ENCODE peak calls at places on chromosome 21, in nine cellular contexts. T is ovary, Q is left ventricle myocardium inferior, L is IMR-90, V is neural progenitor cell, D is right lobe of liver, R is colonic mucosa, W is stomach, U is thoracic aorta. H is an unnamed sample.

GRCh38 chr21:43268086-43268803 is 99.4 kb downstream of the CRYAA start:
- DNase-seq in L (no peak), R (no peak), T (no peak), W (no peak), U (no peak), D (peak; percentile 53), Q (peak; percentile 5), V (no peak), H (peak; percentile 36)

GRCh38 chr21:39715804-39716397 is 29.1 kb upstream of the IGSF5 start:
- DNase-seq in W (peak; percentile 65), L (peak; percentile 32), R (peak; percentile 74), V (peak; percentile 72), D (no peak), T (peak; percentile 22), U (no peak), Q (peak; percentile 31), H (no peak)

GRCh38 chr21:28885853-28886177 is 106.9 kb downstream of the LTN1 start:
- DNase-seq in Q (no peak), U (no peak), T (no peak), V (no peak), R (no peak), L (no peak), D (no peak), W (no peak), H (no peak)

GRCh38 chr21:26847951-26848350 is 2.7 kb upstream of the ADAMTS1 start:
- DNase-seq in T (no peak), D (no peak), R (no peak), L (no peak), W (no peak), V (no peak), U (no peak), Q (no peak), H (no peak)

GRCh38 chr21:27359141-27359540 is 392.3 kb upstream of the ADAMTS5 start:
- DNase-seq in W (no peak), L (peak; percentile 42), T (no peak), Q (no peak), R (no peak), D (no peak), U (no peak), V (no peak), H (no peak)

GRCh38 chr21:43766734-43767497 is 9.2 kb downstream of the CSTB start:
- DNase-seq in L (no peak), U (no peak), W (no peak), D (no peak), V (no peak), Q (no peak), T (peak; percentile 73), R (peak; percentile 48), H (no peak)

GRCh38 chr21:35291963-35292627 is 243.0 kb upstream of the RUNX1 start:
- DNase-seq in V (no peak), L (peak; percentile 52), R (no peak), U (no peak), T (no peak), W (no peak), Q (no peak), D (no peak), H (no peak)

GRCh38 chr21:38811257-38811656 is 5.5 kb downstream of the ETS2 start:
- DNase-seq in T (no peak), Q (no peak), R (peak; percentile 44), V (no peak), D (no peak), U (no peak), L (peak; percentile 95), W (no peak), H (no peak)

GRCh38 chr21:46078322-46078981 is 19.5 kb upstream of the COL6A2 start:
- DNase-seq in W (peak; percentile 22), V (no peak), D (peak; percentile 31), Q (no peak), U (no peak), R (no peak), T (peak; percentile 15), L (no peak), H (peak; percentile 65)

GRCh38 chr21:46191686-46192575 is 7.7 kb upstream of the SPATC1L start:
- DNase-seq in R (no peak), V (no peak), L (no peak), W (peak; percentile 15), Q (no peak), T (peak; percentile 21), D (no peak), U (no peak), H (peak; percentile 58)

GRCh38 chr21:32496536-32496935 is 84.0 kb downstream of the EVA1C start:
- DNase-seq in L (no peak), U (no peak), Q (no peak), W (no peak), T (no peak), V (no peak), D (no peak), R (no peak), H (peak; percentile 7)

GRCh38 chr21:32494946-32495703 is 82.6 kb downstream of the EVA1C start:
- DNase-seq in T (no peak), U (peak; percentile 14), D (no peak), Q (no peak), R (no peak), V (no peak), L (peak; percentile 79), W (no peak), H (peak; percentile 28)

GRCh38 chr21:32499249-32500055 is 85.9 kb downstream of the TCP10L start:
- DNase-seq in U (no peak), L (peak; percentile 62), T (peak; percentile 34), V (peak; percentile 23), R (no peak), W (no peak), D (no peak), Q (no peak), H (peak; percentile 65)
- H3K27ac ChIP-seq in U (peak overlapping the region; percentile 11), L (peak overlapping the region; percentile 20), T (peak overlapping the region; percentile 13), V (no peak overlapping the region), R (no peak overlapping the region), W (peak overlapping the region; percentile 59), D (no peak overlapping the region), Q (peak overlapping the region; percentile 84), H (no peak overlapping the region)

GRCh38 chr21:42256316-42256715 is 37.4 kb downstream of the ABCG1 start:
- DNase-seq in V (no peak), W (no peak), R (no peak), T (no peak), D (no peak), Q (no peak), L (no peak), U (no peak), H (no peak)

GRCh38 chr21:42260121-42260520 is 41.2 kb downstream of the ABCG1 start:
- DNase-seq in T (no peak), V (no peak), L (no peak), W (no peak), R (no peak), D (no peak), Q (no peak), U (no peak), H (no peak)

GRCh38 chr21:42258885-42259407 is 40.0 kb downstream of the ABCG1 start:
- DNase-seq in W (no peak), Q (peak; percentile 42), U (no peak), T (no peak), L (no peak), V (no peak), D (no peak), R (no peak), H (no peak)

GRCh38 chr21:42257091-42257760 is 38.3 kb downstream of the ABCG1 start:
- DNase-seq in W (no peak), U (no peak), L (no peak), V (no peak), T (no peak), D (peak; percentile 28), Q (no peak), R (no peak), H (no peak)

DNA sequence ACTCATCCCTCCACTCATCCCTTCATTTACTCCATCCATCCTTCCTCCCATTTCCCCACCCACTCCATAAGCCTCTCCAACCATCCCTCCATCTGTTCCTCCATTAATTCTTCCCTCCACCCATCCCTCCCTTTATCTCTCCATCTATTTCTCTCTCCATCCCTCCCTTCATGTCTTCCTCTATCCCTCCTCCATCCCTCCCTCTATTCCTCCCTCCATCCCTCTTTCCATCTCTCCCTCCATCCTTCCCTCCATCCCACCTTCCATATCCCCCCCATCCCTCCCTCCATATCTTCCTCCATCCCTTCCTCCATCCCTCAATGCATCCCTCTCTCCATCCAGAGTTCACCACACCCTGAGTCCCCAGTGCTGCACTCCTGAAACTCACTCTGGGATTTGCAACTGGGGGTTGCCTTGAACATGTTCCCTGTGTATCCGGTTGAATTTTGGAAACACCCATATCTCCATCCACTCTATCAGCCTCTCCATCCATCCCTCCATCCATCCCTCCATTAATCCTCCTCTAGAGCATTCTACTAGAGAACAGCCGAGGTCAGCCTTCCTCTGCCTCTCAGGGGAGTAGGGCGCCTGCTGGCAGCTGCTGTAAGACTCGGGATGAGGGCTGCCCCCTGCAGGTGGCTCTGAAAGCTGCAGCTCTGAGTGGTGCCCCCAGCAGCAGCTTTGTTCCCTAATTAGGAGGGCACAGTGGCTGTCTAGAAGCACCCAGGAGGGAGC is 39.4 kb downstream of the ABCG1 start:
- DNase-seq in Q (peak; percentile 68), V (peak; percentile 80), W (peak; percentile 79), U (no peak), R (peak; percentile 83), T (peak; percentile 45), D (peak; percentile 83), L (peak; percentile 32), H (peak; percentile 85)
- TF ChIP-seq CTCF in Q (peak; percentile 82), V (peak; percentile 86), W (no peak), U (peak; percentile 76), R (peak; percentile 85), T (peak; percentile 26), D (peak; percentile 81), L (peak; percentile 59), H (peak; percentile 88)

GRCh38 chr21:44969066-44969649 is 29.3 kb downstream of the SLX9 start:
- DNase-seq in R (no peak), L (no peak), T (no peak), D (no peak), U (no peak), Q (no peak), V (no peak), W (no peak), H (no peak)

GRCh38 chr21:44972301-44972814 is 32.5 kb downstream of the SLX9 start:
- DNase-seq in T (no peak), D (no peak), U (no peak), V (no peak), L (no peak), Q (no peak), W (no peak), R (no peak), H (peak; percentile 66)

GRCh38 chr21:44971672-44971995 is 31.8 kb downstream of the SLX9 start:
- DNase-seq in R (no peak), U (no peak), T (no peak), W (no peak), D (no peak), V (no peak), Q (no peak), L (no peak), H (peak; percentile 55)

GRCh38 chr21:44970766-44971671 is 31.2 kb downstream of the SLX9 start:
- DNase-seq in Q (no peak), D (no peak), V (no peak), L (no peak), T (no peak), U (no peak), R (no peak), W (no peak), H (peak; percentile 69)

GRCh38 chr21:44969965-44970755 is 30.3 kb downstream of the SLX9 start:
- DNase-seq in R (no peak), Q (no peak), L (peak; percentile 87), W (no peak), U (no peak), D (no peak), V (no peak), T (no peak), H (peak; percentile 55)
- H3K4me1 ChIP-seq in R (no peaks in the 10 kb centered on the region), Q (peaks cover 61% of the 10 kb centered on the region), L (peaks cover 27% of the 10 kb centered on the region), W (peaks cover 55% of the 10 kb centered on the region), U (peaks cover 23% of the 10 kb centered on the region), D (peaks cover 14% of the 10 kb centered on the region), V (no peaks in the 10 kb centered on the region), T (peaks cover 8% of the 10 kb centered on the region), H (no peaks in the 10 kb centered on the region)

GRCh38 chr21:33650929-33651505 is 8.7 kb downstream of the ITSN1 start:
- DNase-seq in D (no peak), Q (no peak), T (no peak), W (no peak), L (peak; percentile 55), R (no peak), U (no peak), V (no peak), H (no peak)
- H3K27ac ChIP-seq in D (no peak overlapping the region), Q (no peak overlapping the region), T (no peak overlapping the region), W (no peak overlapping the region), L (no peak overlapping the region), R (no peak overlapping the region), U (no peak overlapping the region), V (no peak overlapping the region), H (no peak overlapping the region)